ENCODE peak calls at places on chromosomes 7 and 10, in eight cellular contexts. X is neural progenitor cell; R is CD4-positive, alpha-beta T cell; M is tibial nerve; D is hepatocyte; A is brain microvascular endothelial cell; G is tibial artery; V is mammary epithelial cell. L is an unnamed sample.

GRCh38 chr10:110456046-110456445 is 41.7 kb upstream of the DUSP5 start:
- DNase-seq in V (peak), A (no peak), R (no peak), X (no peak), D (no peak), G (no peak), M (no peak), L (no peak)

GRCh38 chr7:112238330-112238729 is 31.8 kb downstream of the ZNF277 start:
- DNase-seq in V (no peak), G (no peak), A (no peak), D (no peak), M (no peak), R (no peak), X (no peak), L (no peak)

GRCh38 chr10:122258136-122259074 is 12.7 kb upstream of the BTBD16 start:
- DNase-seq in R (no peak), D (peak), M (no peak), X (no peak), G (no peak), V (no peak), A (no peak), L (no peak)

GRCh38 chr7:27745064-27745583 is 5.2 kb downstream of the TAX1BP1 start:
- DNase-seq in R (no peak), A (peak), D (peak), X (peak), V (peak), G (no peak), M (no peak), L (no peak)

GRCh38 chr10:14562615-14563214 is 212.0 kb downstream of the FAM107B start:
- DNase-seq in D (no peak), G (no peak), A (no peak), M (no peak), R (no peak), X (no peak), V (no peak), L (no peak)

GRCh38 chr7:96962221-96962620 is 43.1 kb upstream of the DLX6 start:
- DNase-seq in M (no peak), G (peak), V (no peak), A (peak), X (no peak), R (no peak), D (no peak), L (no peak)

GRCh38 chr10:35643151-35643975 is 1.3 kb upstream of the FZD8 start:
- DNase-seq in G (peak), X (peak), V (no peak), D (peak), M (peak), R (no peak), A (peak), L (peak)

GRCh38 chr10:73653701-73654100 is 2.1 kb downstream of the SYNPO2L start:
- DNase-seq in R (no peak), V (no peak), G (no peak), M (no peak), D (no peak), A (peak), X (peak), L (no peak)

GRCh38 chr7:114432627-114433026 is 18.0 kb downstream of the FOXP2 start:
- DNase-seq in G (no peak), M (no peak), R (no peak), V (no peak), D (no peak), A (no peak), X (no peak), L (no peak)

GRCh38 chr7:26127411-26127810 is 24.6 kb upstream of the NFE2L3 start:
- DNase-seq in D (no peak), M (no peak), G (no peak), X (no peak), R (no peak), V (no peak), A (no peak), L (no peak)

GRCh38 chr10:44982114-44982460 is 3.5 kb upstream of the DEPP1 start:
- DNase-seq in X (no peak), A (peak), D (no peak), V (peak), M (no peak), G (peak), R (no peak), L (no peak)

GRCh38 chr10:53667063-53667462 is 894.5 kb upstream of the MBL2 start:
- DNase-seq in M (no peak), D (no peak), V (peak), R (no peak), A (no peak), X (no peak), G (no peak), L (no peak)

GRCh38 chr7:27462575-27463270 is 200.0 kb downstream of the HIBADH start:
- DNase-seq in X (no peak), A (peak), D (no peak), R (no peak), V (peak), M (no peak), G (no peak), L (no peak)

GRCh38 chr10:44975487-44976331 is 2.9 kb downstream of the DEPP1 start:
- DNase-seq in X (peak), A (peak), R (no peak), V (peak), M (no peak), D (peak), G (peak), L (no peak)

DNA sequence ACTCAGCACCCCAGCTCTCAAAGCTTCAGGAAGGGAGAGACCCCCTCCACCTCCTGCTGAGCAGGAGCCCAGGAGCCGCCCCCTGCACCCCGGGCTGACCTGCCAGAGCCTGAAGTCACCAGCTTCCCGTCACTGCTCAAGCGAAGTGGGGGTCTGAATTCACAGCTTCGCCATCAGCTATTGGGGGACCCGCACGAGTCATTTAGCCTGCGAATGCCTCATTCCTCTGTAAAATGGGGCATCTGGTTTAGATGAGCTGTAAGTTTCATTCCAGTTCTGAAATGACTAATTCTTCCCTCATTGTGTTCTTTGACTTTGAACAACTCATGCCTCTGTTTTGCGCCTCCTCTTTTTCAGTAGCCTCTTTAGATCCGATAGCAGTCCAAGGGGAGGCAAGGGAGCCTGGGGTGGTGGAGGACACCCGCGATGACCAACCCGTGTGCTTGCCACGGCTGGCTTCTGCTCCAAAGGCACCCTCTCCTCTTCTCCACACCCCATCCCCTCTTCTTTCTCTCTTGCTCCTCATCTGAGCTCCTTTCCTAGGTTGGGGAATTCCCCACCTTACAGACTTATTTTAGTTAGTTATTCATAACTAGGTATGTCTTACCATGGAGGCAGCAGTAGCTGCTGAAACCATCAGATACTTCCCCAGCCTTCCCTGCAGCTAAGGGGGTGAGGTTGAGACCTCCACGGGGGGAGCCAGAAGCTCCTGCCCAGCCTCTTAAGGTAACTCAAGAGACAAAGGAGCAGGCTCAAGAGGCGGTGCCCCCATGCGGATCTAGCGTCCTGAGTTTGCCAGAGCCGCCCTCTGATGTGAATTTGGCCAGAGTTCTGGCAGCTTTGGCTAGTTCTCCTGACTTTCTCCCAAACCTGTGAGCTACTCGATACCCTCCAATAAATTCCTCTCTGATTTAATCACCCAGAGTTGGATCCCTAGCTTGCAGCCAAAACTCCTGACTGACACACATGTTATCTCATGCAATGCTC is 47.7 kb downstream of the RBM17 start:
- DNase-seq in M (no peak), V (peak), A (peak), D (no peak), R (no peak), X (no peak), G (no peak), L (no peak)
- H3K27ac ChIP-seq in M (no peak), V (no peak), A (no peak), D (no peak), R (no peak), X (no peak), G (no peak), L (no peak)

GRCh38 chr7:2148814-2149213 is 83.9 kb downstream of the MAD1L1 start:
- DNase-seq in X (no peak), R (no peak), G (no peak), D (no peak), A (no peak), M (no peak), V (no peak), L (no peak)

GRCh38 chr7:2148189-2148588 is 84.6 kb downstream of the MAD1L1 start:
- DNase-seq in D (no peak), V (no peak), M (no peak), X (peak), R (no peak), G (no peak), A (no peak), L (no peak)

GRCh38 chr7:2151235-2151634 is 81.5 kb downstream of the MAD1L1 start:
- DNase-seq in D (no peak), G (no peak), M (no peak), A (no peak), X (no peak), V (no peak), R (no peak), L (peak)

GRCh38 chr7:2150445-2150815 is 82.3 kb downstream of the MAD1L1 start:
- DNase-seq in G (no peak), V (no peak), D (no peak), X (no peak), A (no peak), M (no peak), R (no peak), L (no peak)

DNA sequence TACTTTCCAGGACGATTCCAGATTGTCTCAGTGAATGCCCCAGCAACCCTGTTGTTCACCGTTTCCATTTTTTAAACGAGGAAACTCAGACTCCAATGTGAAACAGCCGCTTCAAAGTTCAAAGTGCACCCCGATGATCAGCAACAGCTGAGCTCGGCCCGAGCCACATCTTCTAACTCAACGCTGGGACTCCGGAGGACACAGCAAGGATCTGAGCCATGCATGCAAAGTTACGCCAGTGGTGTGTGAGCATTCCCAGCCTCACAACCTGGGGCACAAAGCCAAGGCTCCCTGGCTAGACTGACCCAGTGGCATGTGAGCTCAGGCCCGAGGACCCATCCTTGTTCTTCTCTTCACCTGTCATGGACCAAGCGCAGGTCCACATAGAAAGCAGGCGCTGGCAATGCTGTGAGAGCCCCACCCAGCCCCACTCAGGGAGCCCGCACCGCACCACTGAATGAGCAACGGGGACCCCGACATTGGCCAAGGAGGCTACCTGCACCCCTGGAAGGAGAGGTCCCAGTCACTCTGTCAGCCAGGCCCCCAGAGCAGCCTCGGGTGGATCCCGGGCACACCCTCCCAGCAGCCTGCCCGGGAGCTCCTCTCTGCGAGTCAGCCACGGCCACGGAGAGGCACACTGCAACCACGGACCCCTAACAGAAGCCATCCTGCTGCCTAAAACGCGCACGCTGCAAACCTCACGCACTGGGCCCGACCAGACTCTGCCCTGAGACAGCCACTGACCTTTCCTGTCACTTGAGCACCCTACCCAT is 82.9 kb downstream of the MAD1L1 start:
- DNase-seq in D (no peak), V (no peak), R (no peak), G (no peak), M (no peak), A (no peak), X (no peak), L (no peak)
- H3K27ac ChIP-seq in D (no peak), V (no peak), R (no peak), G (no peak), M (no peak), A (no peak), X (no peak), L (no peak)

GRCh38 chr7:133011746-133012145 is 70.1 kb downstream of the CHCHD3 start:
- DNase-seq in X (no peak), A (no peak), G (no peak), V (no peak), M (no peak), D (no peak), R (no peak), L (no peak)

GRCh38 chr7:133009426-133009825 is 72.5 kb downstream of the CHCHD3 start:
- DNase-seq in X (no peak), V (no peak), M (no peak), D (peak), R (no peak), A (no peak), G (no peak), L (no peak)

DNA sequence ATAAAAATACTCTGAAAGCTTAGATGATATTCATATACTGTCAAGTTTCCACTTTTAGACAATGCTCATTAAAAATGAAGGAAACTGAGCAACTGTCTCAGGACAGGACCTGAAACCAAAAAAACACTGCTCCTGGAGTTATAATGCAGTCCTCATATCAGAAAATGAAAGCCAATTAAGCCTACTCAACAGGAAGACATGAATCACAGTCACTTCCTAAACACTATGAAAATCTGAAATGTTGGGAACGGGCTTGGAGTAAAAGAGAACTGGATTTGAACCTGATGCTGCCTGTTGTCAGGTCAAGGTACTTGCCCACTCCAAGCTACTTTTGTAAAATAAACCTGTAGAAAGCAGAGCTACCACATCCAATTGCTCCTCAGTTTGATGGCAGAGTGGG is 72.0 kb downstream of the CHCHD3 start:
- DNase-seq in D (no peak), G (no peak), A (peak), X (no peak), M (no peak), V (no peak), R (no peak), L (no peak)
- H3K27ac ChIP-seq in D (no peak), G (no peak), A (no peak), X (no peak), M (no peak), V (no peak), R (no peak), L (no peak)

GRCh38 chr7:128322040-128322643 is 21.6 kb downstream of the RBM28 start:
- DNase-seq in A (peak), R (no peak), M (no peak), V (peak), G (no peak), X (peak), D (peak), L (no peak)
- H3K27ac ChIP-seq in A (no peak), R (no peak), M (no peak), V (no peak), G (no peak), X (no peak), D (no peak), L (no peak)

DNA sequence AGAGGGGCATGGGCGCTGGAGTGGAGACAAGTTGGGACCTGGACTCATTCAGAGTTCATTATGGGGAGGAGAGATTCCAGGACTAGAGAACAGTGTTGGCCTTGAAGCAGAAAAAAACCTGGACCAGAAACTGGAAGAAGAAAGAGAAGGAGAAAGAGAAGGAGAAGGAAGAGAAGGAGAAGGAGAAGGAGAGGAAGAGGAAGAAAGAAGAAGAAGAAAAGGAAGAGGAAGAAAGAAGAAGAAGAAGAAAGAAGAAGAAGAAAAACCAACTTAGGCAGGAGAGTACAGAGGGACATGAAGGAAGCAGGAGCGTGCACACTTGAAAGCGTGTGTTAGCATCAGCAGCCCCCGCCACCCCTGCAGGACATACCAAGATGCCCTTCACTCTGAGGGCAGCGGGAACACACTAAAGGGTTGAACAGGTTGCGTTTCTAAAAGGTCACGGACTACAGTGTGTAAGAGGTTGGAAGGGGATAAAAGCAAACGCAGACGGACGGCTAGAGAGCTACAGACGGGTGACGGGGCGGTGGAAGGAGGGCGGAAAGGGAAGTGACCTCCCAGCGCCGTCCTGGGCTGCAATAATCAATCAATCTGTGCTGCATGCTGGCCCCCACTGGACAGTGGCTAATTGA is 95.3 kb downstream of the SEC61G start:
- DNase-seq in V (no peak), R (no peak), D (no peak), G (no peak), M (no peak), A (no peak), X (no peak), L (no peak)
- H3K27ac ChIP-seq in V (no peak), R (no peak), D (no peak), G (no peak), M (no peak), A (no peak), X (no peak), L (no peak)

DNA sequence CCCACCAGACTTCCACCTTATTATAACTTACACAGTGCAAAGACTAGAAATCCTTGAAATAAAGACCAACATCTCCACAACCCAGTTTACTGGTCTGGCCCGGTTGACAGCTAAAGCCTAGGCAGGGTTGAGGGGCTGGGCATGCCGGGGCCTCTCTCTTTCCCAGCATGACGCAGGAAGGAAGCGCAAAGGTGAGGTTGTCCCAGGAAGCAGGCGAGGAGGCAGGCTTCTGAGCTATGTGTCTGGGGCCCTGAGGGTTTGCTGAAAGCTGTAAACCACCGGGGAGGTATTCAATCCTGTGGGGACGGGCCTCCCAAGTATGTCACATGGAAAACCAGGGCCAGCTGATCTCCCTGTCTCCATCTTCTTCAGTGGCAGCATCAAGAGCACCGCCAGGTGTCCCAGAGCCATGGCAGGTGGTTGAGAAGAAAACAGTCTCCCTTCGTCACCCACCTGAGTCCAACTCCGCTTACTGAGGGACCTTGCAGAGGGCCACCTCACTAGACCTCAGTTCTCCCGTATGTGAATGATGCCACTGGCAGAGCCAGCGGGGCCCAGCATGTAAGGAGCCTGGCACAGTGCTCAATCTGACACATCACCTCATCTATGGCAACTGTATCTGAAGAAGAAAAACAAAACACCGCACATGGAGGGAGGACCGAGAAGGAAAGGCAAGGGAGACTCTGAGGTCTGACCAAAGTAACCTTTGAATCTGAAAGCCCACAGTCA is 49.5 kb downstream of the FAM53B start:
- DNase-seq in D (no peak), A (no peak), M (no peak), X (no peak), G (no peak), R (no peak), V (no peak), L (no peak)
- H3K27ac ChIP-seq in D (peak), A (no peak), M (peak), X (no peak), G (no peak), R (peak), V (no peak), L (peak)

GRCh38 chr7:159147246-159147645 is 2.6 kb upstream of the VIPR2 start:
- DNase-seq in M (no peak), A (no peak), G (no peak), R (no peak), V (no peak), X (no peak), D (no peak), L (no peak)

GRCh38 chr7:159144756-159145543 is at the start of gene VIPR2:
- DNase-seq in M (no peak), X (peak), A (no peak), G (no peak), V (no peak), D (peak), R (no peak), L (no peak)

GRCh38 chr7:159143780-159144755 is 599 bp downstream of the VIPR2 start:
- DNase-seq in X (peak), M (no peak), G (no peak), R (no peak), A (no peak), V (no peak), D (peak), L (no peak)

GRCh38 chr7:159146084-159146858 is 1.6 kb upstream of the VIPR2 start:
- DNase-seq in V (no peak), G (no peak), A (no peak), R (no peak), M (no peak), D (no peak), X (no peak), L (no peak)

GRCh38 chr7:159145544-159145891 is 851 bp upstream of the VIPR2 start:
- DNase-seq in D (no peak), G (no peak), M (no peak), R (no peak), A (no peak), V (no peak), X (no peak), L (no peak)
- H3K27ac ChIP-seq in D (no peak), G (peak), M (no peak), R (no peak), A (no peak), V (no peak), X (no peak), L (no peak)

L was measured in caudate nucleus.